ENCODE peak calls at places on chromosome 20, in ten cellular contexts. One of them, this sample, is unnamed.
A peak's percentile ranks its signal among the peaks of the same experiment; 100 is the strongest.

GRCh38 chr20:58131111-58131510 is 97.3 kb downstream of the ANKRD60 start:
- DNase-seq in caudate nucleus: no peak
- DNase-seq in AG20443: peak; percentile 51
- DNase-seq in stimulated activated CD4-positive, alpha-beta T cell treated with anti-CD3 and anti-CD28 coated beads, Interleukin-1b, Interleukin-23, amount 100 ng/mL, for 24 hours: no peak
- DNase-seq in mammary epithelial cell: no peak
- DNase-seq in NCI-H2171 treated with DMSO at 0.1 percent for 48 hours: no peak
- DNase-seq in transverse colon: no peak
- DNase-seq in AG09319: no peak
- DNase-seq in DMS153: peak; percentile 57
- DNase-seq in left ventricle myocardium superior: no peak
- DNase-seq in this sample: no peak

GRCh38 chr20:49700411-49701185 is 13.1 kb downstream of the B4GALT5 start:
- DNase-seq in caudate nucleus: no peak
- DNase-seq in AG20443: peak; percentile 67
- DNase-seq in stimulated activated CD4-positive, alpha-beta T cell treated with anti-CD3 and anti-CD28 coated beads, Interleukin-1b, Interleukin-23, amount 100 ng/mL, for 24 hours: no peak
- DNase-seq in mammary epithelial cell: peak; percentile 80
- DNase-seq in NCI-H2171 treated with DMSO at 0.1 percent for 48 hours: peak; percentile 14
- DNase-seq in transverse colon: no peak
- DNase-seq in AG09319: peak; percentile 60
- DNase-seq in DMS153: peak; percentile 23
- DNase-seq in left ventricle myocardium superior: no peak
- DNase-seq in this sample: no peak

GRCh38 chr20:62763404-62763803 is 32.9 kb upstream of the MRGBP start:
- DNase-seq in caudate nucleus: no peak
- DNase-seq in AG20443: no peak
- DNase-seq in stimulated activated CD4-positive, alpha-beta T cell treated with anti-CD3 and anti-CD28 coated beads, Interleukin-1b, Interleukin-23, amount 100 ng/mL, for 24 hours: no peak
- DNase-seq in mammary epithelial cell: no peak
- DNase-seq in NCI-H2171 treated with DMSO at 0.1 percent for 48 hours: no peak
- DNase-seq in transverse colon: no peak
- DNase-seq in AG09319: no peak
- DNase-seq in DMS153: no peak
- DNase-seq in left ventricle myocardium superior: peak; percentile 2
- DNase-seq in this sample: no peak

GRCh38 chr20:58981564-58982364 is 708 bp downstream of the NELFCD start:
- DNase-seq in caudate nucleus: no peak
- DNase-seq in AG20443: no peak
- DNase-seq in stimulated activated CD4-positive, alpha-beta T cell treated with anti-CD3 and anti-CD28 coated beads, Interleukin-1b, Interleukin-23, amount 100 ng/mL, for 24 hours: no peak
- DNase-seq in mammary epithelial cell: peak; percentile 24
- DNase-seq in NCI-H2171 treated with DMSO at 0.1 percent for 48 hours: peak; percentile 43
- DNase-seq in transverse colon: no peak
- DNase-seq in AG09319: no peak
- DNase-seq in DMS153: no peak
- DNase-seq in left ventricle myocardium superior: no peak
- DNase-seq in this sample: no peak

GRCh38 chr20:33387177-33387576 is 14.1 kb downstream of the CDK5RAP1 start:
- DNase-seq in caudate nucleus: no peak
- DNase-seq in AG20443: peak; percentile 68
- DNase-seq in stimulated activated CD4-positive, alpha-beta T cell treated with anti-CD3 and anti-CD28 coated beads, Interleukin-1b, Interleukin-23, amount 100 ng/mL, for 24 hours: no peak
- DNase-seq in mammary epithelial cell: peak; percentile 71
- DNase-seq in NCI-H2171 treated with DMSO at 0.1 percent for 48 hours: no peak
- DNase-seq in transverse colon: no peak
- DNase-seq in AG09319: no peak
- DNase-seq in DMS153: no peak
- DNase-seq in left ventricle myocardium superior: peak; percentile 66
- DNase-seq in this sample: no peak

GRCh38 chr20:63703976-63704748 is 3.6 kb downstream of the ARFRP1 start:
- DNase-seq in caudate nucleus: no peak
- DNase-seq in AG20443: no peak
- DNase-seq in stimulated activated CD4-positive, alpha-beta T cell treated with anti-CD3 and anti-CD28 coated beads, Interleukin-1b, Interleukin-23, amount 100 ng/mL, for 24 hours: no peak
- DNase-seq in mammary epithelial cell: no peak
- DNase-seq in NCI-H2171 treated with DMSO at 0.1 percent for 48 hours: no peak
- DNase-seq in transverse colon: no peak
- DNase-seq in AG09319: no peak
- DNase-seq in DMS153: no peak
- DNase-seq in left ventricle myocardium superior: peak; percentile 18
- DNase-seq in this sample: no peak

GRCh38 chr20:8532169-8532568 is 400.1 kb downstream of the PLCB1 start:
- DNase-seq in caudate nucleus: no peak
- DNase-seq in AG20443: no peak
- DNase-seq in stimulated activated CD4-positive, alpha-beta T cell treated with anti-CD3 and anti-CD28 coated beads, Interleukin-1b, Interleukin-23, amount 100 ng/mL, for 24 hours: no peak
- DNase-seq in mammary epithelial cell: no peak
- DNase-seq in NCI-H2171 treated with DMSO at 0.1 percent for 48 hours: peak; percentile 96
- DNase-seq in transverse colon: no peak
- DNase-seq in AG09319: no peak
- DNase-seq in DMS153: peak; percentile 37
- DNase-seq in left ventricle myocardium superior: no peak
- DNase-seq in this sample: no peak

GRCh38 chr20:8223096-8223870 is 91.2 kb downstream of the PLCB1 start:
- DNase-seq in caudate nucleus: no peak
- DNase-seq in AG20443: peak; percentile 35
- DNase-seq in stimulated activated CD4-positive, alpha-beta T cell treated with anti-CD3 and anti-CD28 coated beads, Interleukin-1b, Interleukin-23, amount 100 ng/mL, for 24 hours: no peak
- DNase-seq in mammary epithelial cell: no peak
- DNase-seq in NCI-H2171 treated with DMSO at 0.1 percent for 48 hours: no peak
- DNase-seq in transverse colon: no peak
- DNase-seq in AG09319: peak; percentile 73
- DNase-seq in DMS153: no peak
- DNase-seq in left ventricle myocardium superior: no peak
- DNase-seq in this sample: no peak

GRCh38 chr20:44159711-44160110 is 27.3 kb downstream of the JPH2 start:
- DNase-seq in caudate nucleus: no peak
- DNase-seq in AG20443: no peak
- DNase-seq in stimulated activated CD4-positive, alpha-beta T cell treated with anti-CD3 and anti-CD28 coated beads, Interleukin-1b, Interleukin-23, amount 100 ng/mL, for 24 hours: no peak
- DNase-seq in mammary epithelial cell: no peak
- DNase-seq in NCI-H2171 treated with DMSO at 0.1 percent for 48 hours: no peak
- DNase-seq in transverse colon: no peak
- DNase-seq in AG09319: no peak
- DNase-seq in DMS153: no peak
- DNase-seq in left ventricle myocardium superior: no peak
- DNase-seq in this sample: no peak

GRCh38 chr20:11675920-11676617 is 241.6 kb upstream of the BTBD3 start:
- DNase-seq in caudate nucleus: no peak
- DNase-seq in AG20443: peak; percentile 53
- DNase-seq in stimulated activated CD4-positive, alpha-beta T cell treated with anti-CD3 and anti-CD28 coated beads, Interleukin-1b, Interleukin-23, amount 100 ng/mL, for 24 hours: no peak
- DNase-seq in mammary epithelial cell: no peak
- DNase-seq in NCI-H2171 treated with DMSO at 0.1 percent for 48 hours: no peak
- DNase-seq in transverse colon: no peak
- DNase-seq in AG09319: no peak
- DNase-seq in DMS153: no peak
- DNase-seq in left ventricle myocardium superior: no peak
- DNase-seq in this sample: no peak

GRCh38 chr20:58239216-58239615 is 10.8 kb upstream of the ANKRD60 start:
- DNase-seq in caudate nucleus: no peak
- DNase-seq in AG20443: no peak
- DNase-seq in stimulated activated CD4-positive, alpha-beta T cell treated with anti-CD3 and anti-CD28 coated beads, Interleukin-1b, Interleukin-23, amount 100 ng/mL, for 24 hours: no peak
- DNase-seq in mammary epithelial cell: no peak
- DNase-seq in NCI-H2171 treated with DMSO at 0.1 percent for 48 hours: no peak
- DNase-seq in transverse colon: no peak
- DNase-seq in AG09319: no peak
- DNase-seq in DMS153: no peak
- DNase-seq in left ventricle myocardium superior: no peak
- DNase-seq in this sample: no peak

GRCh38 chr20:15742076-15742475 is 831.2 kb downstream of the KIF16B start:
- DNase-seq in caudate nucleus: no peak
- DNase-seq in AG20443: no peak
- DNase-seq in stimulated activated CD4-positive, alpha-beta T cell treated with anti-CD3 and anti-CD28 coated beads, Interleukin-1b, Interleukin-23, amount 100 ng/mL, for 24 hours: no peak
- DNase-seq in mammary epithelial cell: no peak
- DNase-seq in NCI-H2171 treated with DMSO at 0.1 percent for 48 hours: no peak
- DNase-seq in transverse colon: no peak
- DNase-seq in AG09319: no peak
- DNase-seq in DMS153: no peak
- DNase-seq in left ventricle myocardium superior: no peak
- DNase-seq in this sample: no peak

GRCh38 chr20:18279231-18279630 is 9.1 kb upstream of the ZNF133 start:
- DNase-seq in caudate nucleus: no peak
- DNase-seq in AG20443: no peak
- DNase-seq in stimulated activated CD4-positive, alpha-beta T cell treated with anti-CD3 and anti-CD28 coated beads, Interleukin-1b, Interleukin-23, amount 100 ng/mL, for 24 hours: no peak
- DNase-seq in mammary epithelial cell: peak; percentile 79
- DNase-seq in NCI-H2171 treated with DMSO at 0.1 percent for 48 hours: no peak
- DNase-seq in transverse colon: no peak
- DNase-seq in AG09319: no peak
- DNase-seq in DMS153: no peak
- DNase-seq in left ventricle myocardium superior: no peak
- DNase-seq in this sample: no peak

GRCh38 chr20:19992996-19993908 is 23.9 kb upstream of the NAA20 start:
- DNase-seq in caudate nucleus: no peak
- DNase-seq in AG20443: peak; percentile 64
- DNase-seq in stimulated activated CD4-positive, alpha-beta T cell treated with anti-CD3 and anti-CD28 coated beads, Interleukin-1b, Interleukin-23, amount 100 ng/mL, for 24 hours: no peak
- DNase-seq in mammary epithelial cell: peak; percentile 95
- DNase-seq in NCI-H2171 treated with DMSO at 0.1 percent for 48 hours: no peak
- DNase-seq in transverse colon: no peak
- DNase-seq in AG09319: no peak
- DNase-seq in DMS153: no peak
- DNase-seq in left ventricle myocardium superior: no peak
- DNase-seq in this sample: no peak

GRCh38 chr20:62739581-62740285 is 31.1 kb downstream of the NTSR1 start:
- DNase-seq in caudate nucleus: no peak
- DNase-seq in AG20443: peak; percentile 65
- DNase-seq in stimulated activated CD4-positive, alpha-beta T cell treated with anti-CD3 and anti-CD28 coated beads, Interleukin-1b, Interleukin-23, amount 100 ng/mL, for 24 hours: no peak
- DNase-seq in mammary epithelial cell: no peak
- DNase-seq in NCI-H2171 treated with DMSO at 0.1 percent for 48 hours: peak; percentile 66
- DNase-seq in transverse colon: peak; percentile 67
- DNase-seq in AG09319: no peak
- DNase-seq in DMS153: peak; percentile 33
- DNase-seq in left ventricle myocardium superior: peak; percentile 59
- DNase-seq in this sample: peak; percentile 27

GRCh38 chr20:47618479-47618878 is 116.8 kb downstream of the NCOA3 start:
- DNase-seq in caudate nucleus: no peak
- DNase-seq in AG20443: no peak
- DNase-seq in stimulated activated CD4-positive, alpha-beta T cell treated with anti-CD3 and anti-CD28 coated beads, Interleukin-1b, Interleukin-23, amount 100 ng/mL, for 24 hours: no peak
- DNase-seq in mammary epithelial cell: no peak
- DNase-seq in NCI-H2171 treated with DMSO at 0.1 percent for 48 hours: no peak
- DNase-seq in transverse colon: no peak
- DNase-seq in AG09319: no peak
- DNase-seq in DMS153: no peak
- DNase-seq in left ventricle myocardium superior: no peak
- DNase-seq in this sample: no peak

GRCh38 chr20:61958773-61959172 is 106.9 kb downstream of the TAF4 start:
- DNase-seq in caudate nucleus: no peak
- DNase-seq in AG20443: no peak
- DNase-seq in stimulated activated CD4-positive, alpha-beta T cell treated with anti-CD3 and anti-CD28 coated beads, Interleukin-1b, Interleukin-23, amount 100 ng/mL, for 24 hours: no peak
- DNase-seq in mammary epithelial cell: no peak
- DNase-seq in NCI-H2171 treated with DMSO at 0.1 percent for 48 hours: no peak
- DNase-seq in transverse colon: no peak
- DNase-seq in AG09319: no peak
- DNase-seq in DMS153: no peak
- DNase-seq in left ventricle myocardium superior: no peak
- DNase-seq in this sample: no peak

GRCh38 chr20:46324960-46325703 is 16.8 kb upstream of the CDH22 start:
- DNase-seq in caudate nucleus: no peak
- DNase-seq in AG20443: peak; percentile 42
- DNase-seq in stimulated activated CD4-positive, alpha-beta T cell treated with anti-CD3 and anti-CD28 coated beads, Interleukin-1b, Interleukin-23, amount 100 ng/mL, for 24 hours: no peak
- DNase-seq in mammary epithelial cell: no peak
- DNase-seq in NCI-H2171 treated with DMSO at 0.1 percent for 48 hours: peak; percentile 31
- DNase-seq in transverse colon: no peak
- DNase-seq in AG09319: no peak
- DNase-seq in DMS153: peak; percentile 42
- DNase-seq in left ventricle myocardium superior: no peak
- DNase-seq in this sample: peak; percentile 27

GRCh38 chr20:59584278-59584925 is 19.9 kb upstream of the PHACTR3 start:
- DNase-seq in caudate nucleus: no peak
- DNase-seq in AG20443: no peak
- DNase-seq in stimulated activated CD4-positive, alpha-beta T cell treated with anti-CD3 and anti-CD28 coated beads, Interleukin-1b, Interleukin-23, amount 100 ng/mL, for 24 hours: no peak
- DNase-seq in mammary epithelial cell: no peak
- DNase-seq in NCI-H2171 treated with DMSO at 0.1 percent for 48 hours: no peak
- DNase-seq in transverse colon: no peak
- DNase-seq in AG09319: no peak
- DNase-seq in DMS153: no peak
- DNase-seq in left ventricle myocardium superior: no peak
- DNase-seq in this sample: no peak

GRCh38 chr20:43431120-43431519 is 26.6 kb upstream of the SRSF6 start:
- DNase-seq in caudate nucleus: no peak
- DNase-seq in AG20443: no peak
- DNase-seq in stimulated activated CD4-positive, alpha-beta T cell treated with anti-CD3 and anti-CD28 coated beads, Interleukin-1b, Interleukin-23, amount 100 ng/mL, for 24 hours: no peak
- DNase-seq in mammary epithelial cell: no peak
- DNase-seq in NCI-H2171 treated with DMSO at 0.1 percent for 48 hours: no peak
- DNase-seq in transverse colon: no peak
- DNase-seq in AG09319: no peak
- DNase-seq in DMS153: no peak
- DNase-seq in left ventricle myocardium superior: no peak
- DNase-seq in this sample: no peak

GRCh38 chr20:36344517-36345132 is 38.5 kb downstream of the DLGAP4 start:
- DNase-seq in caudate nucleus: no peak
- DNase-seq in AG20443: peak; percentile 80
- DNase-seq in stimulated activated CD4-positive, alpha-beta T cell treated with anti-CD3 and anti-CD28 coated beads, Interleukin-1b, Interleukin-23, amount 100 ng/mL, for 24 hours: no peak
- DNase-seq in mammary epithelial cell: peak; percentile 41
- DNase-seq in NCI-H2171 treated with DMSO at 0.1 percent for 48 hours: no peak
- DNase-seq in transverse colon: peak; percentile 14
- DNase-seq in AG09319: no peak
- DNase-seq in DMS153: no peak
- DNase-seq in left ventricle myocardium superior: peak; percentile 38
- DNase-seq in this sample: no peak

GRCh38 chr20:5203380-5203779 is 76.6 kb downstream of the CDS2 start:
- DNase-seq in caudate nucleus: no peak
- DNase-seq in AG20443: no peak
- DNase-seq in stimulated activated CD4-positive, alpha-beta T cell treated with anti-CD3 and anti-CD28 coated beads, Interleukin-1b, Interleukin-23, amount 100 ng/mL, for 24 hours: no peak
- DNase-seq in mammary epithelial cell: no peak
- DNase-seq in NCI-H2171 treated with DMSO at 0.1 percent for 48 hours: no peak
- DNase-seq in transverse colon: no peak
- DNase-seq in AG09319: no peak
- DNase-seq in DMS153: no peak
- DNase-seq in left ventricle myocardium superior: no peak
- DNase-seq in this sample: no peak

GRCh38 chr20:19764207-19764606 is 6.1 kb downstream of the RIN2 start:
- DNase-seq in caudate nucleus: no peak
- DNase-seq in AG20443: no peak
- DNase-seq in stimulated activated CD4-positive, alpha-beta T cell treated with anti-CD3 and anti-CD28 coated beads, Interleukin-1b, Interleukin-23, amount 100 ng/mL, for 24 hours: no peak
- DNase-seq in mammary epithelial cell: no peak
- DNase-seq in NCI-H2171 treated with DMSO at 0.1 percent for 48 hours: peak; percentile 61
- DNase-seq in transverse colon: no peak
- DNase-seq in AG09319: no peak
- DNase-seq in DMS153: no peak
- DNase-seq in left ventricle myocardium superior: no peak
- DNase-seq in this sample: peak; percentile 59

GRCh38 chr20:19019734-19020364 is 192.6 kb upstream of the SLC24A3 start:
- DNase-seq in caudate nucleus: no peak
- DNase-seq in AG20443: no peak
- DNase-seq in stimulated activated CD4-positive, alpha-beta T cell treated with anti-CD3 and anti-CD28 coated beads, Interleukin-1b, Interleukin-23, amount 100 ng/mL, for 24 hours: no peak
- DNase-seq in mammary epithelial cell: no peak
- DNase-seq in NCI-H2171 treated with DMSO at 0.1 percent for 48 hours: no peak
- DNase-seq in transverse colon: no peak
- DNase-seq in AG09319: no peak
- DNase-seq in DMS153: no peak
- DNase-seq in left ventricle myocardium superior: no peak
- DNase-seq in this sample: no peak

GRCh38 chr20:43191946-43192847 is 2.5 kb upstream of the PTPRT start:
- DNase-seq in caudate nucleus: no peak
- DNase-seq in AG20443: peak; percentile 53
- DNase-seq in stimulated activated CD4-positive, alpha-beta T cell treated with anti-CD3 and anti-CD28 coated beads, Interleukin-1b, Interleukin-23, amount 100 ng/mL, for 24 hours: no peak
- DNase-seq in mammary epithelial cell: no peak
- DNase-seq in NCI-H2171 treated with DMSO at 0.1 percent for 48 hours: no peak
- DNase-seq in transverse colon: no peak
- DNase-seq in AG09319: no peak
- DNase-seq in DMS153: no peak
- DNase-seq in left ventricle myocardium superior: no peak
- DNase-seq in this sample: no peak

GRCh38 chr20:31643522-31643921 is 5.8 kb downstream of the COX4I2 start:
- DNase-seq in caudate nucleus: no peak
- DNase-seq in AG20443: no peak
- DNase-seq in stimulated activated CD4-positive, alpha-beta T cell treated with anti-CD3 and anti-CD28 coated beads, Interleukin-1b, Interleukin-23, amount 100 ng/mL, for 24 hours: no peak
- DNase-seq in mammary epithelial cell: no peak
- DNase-seq in NCI-H2171 treated with DMSO at 0.1 percent for 48 hours: no peak
- DNase-seq in transverse colon: no peak
- DNase-seq in AG09319: no peak
- DNase-seq in DMS153: no peak
- DNase-seq in left ventricle myocardium superior: no peak
- DNase-seq in this sample: no peak

GRCh38 chr20:24245093-24245492 is 224.3 kb upstream of the SYNDIG1 start:
- DNase-seq in caudate nucleus: no peak
- DNase-seq in AG20443: no peak
- DNase-seq in stimulated activated CD4-positive, alpha-beta T cell treated with anti-CD3 and anti-CD28 coated beads, Interleukin-1b, Interleukin-23, amount 100 ng/mL, for 24 hours: no peak
- DNase-seq in mammary epithelial cell: no peak
- DNase-seq in NCI-H2171 treated with DMSO at 0.1 percent for 48 hours: no peak
- DNase-seq in transverse colon: no peak
- DNase-seq in AG09319: no peak
- DNase-seq in DMS153: no peak
- DNase-seq in left ventricle myocardium superior: no peak
- DNase-seq in this sample: no peak

GRCh38 chr20:34111057-34111711 is 859 bp downstream of the EIF2S2 start:
- DNase-seq in caudate nucleus: no peak
- DNase-seq in AG20443: peak; percentile 45
- DNase-seq in stimulated activated CD4-positive, alpha-beta T cell treated with anti-CD3 and anti-CD28 coated beads, Interleukin-1b, Interleukin-23, amount 100 ng/mL, for 24 hours: no peak
- DNase-seq in mammary epithelial cell: peak; percentile 58
- DNase-seq in NCI-H2171 treated with DMSO at 0.1 percent for 48 hours: peak; percentile 17
- DNase-seq in transverse colon: peak; percentile 18
- DNase-seq in AG09319: peak; percentile 46
- DNase-seq in DMS153: no peak
- DNase-seq in left ventricle myocardium superior: no peak
- DNase-seq in this sample: no peak

This sample was measured in DMS 273 treated with DMSO at 0.1 percent for 48 hours.